ENCODE peak calls at places on chromosomes 11 and 22, in five cellular contexts. M is transverse colon, U is neuronal stem cell, K is Peyer's patch, N is right lobe of liver. A is an unnamed sample. For H3K36me3, the result is how much of the 10 kb centered on the place peaks cover.

GRCh38 chr22:26576026-26576680 is 13.8 kb downstream of the TPST2 start:
- DNase-seq in K (no peak), U (no peak), N (no peak), M (no peak), A (no peak)

GRCh38 chr11:3163241-3163981 is 1.7 kb downstream of the OSBPL5 start:
- DNase-seq in K (no peak), U (no peak), M (peak), N (no peak), A (no peak)

GRCh38 chr11:8247312-8247711 is 16.4 kb downstream of the LMO1 start:
- DNase-seq in M (peak), U (no peak), N (no peak), K (peak), A (no peak)

GRCh38 chr22:30636226-30637077 is 871 bp downstream of the SLC35E4 start:
- DNase-seq in U (no peak), K (peak), M (peak), N (no peak), A (no peak)

GRCh38 chr11:45216031-45216430 is 69.6 kb downstream of the PRDM11 start:
- DNase-seq in M (no peak), U (no peak), N (no peak), K (no peak), A (no peak)

GRCh38 chr22:43504068-43504467 is 92.3 kb downstream of the MPPED1 start:
- DNase-seq in M (no peak), U (no peak), N (no peak), K (no peak), A (no peak)

GRCh38 chr11:71397328-71397860 is 50.8 kb downstream of the DHCR7 start:
- DNase-seq in U (no peak), M (no peak), N (no peak), K (peak), A (no peak)

GRCh38 chr11:120034881-120035620 is 102.9 kb downstream of the TRIM29 start:
- DNase-seq in N (no peak), K (peak), M (no peak), U (no peak), A (no peak)

GRCh38 chr11:130471731-130472433 is 23.4 kb downstream of the ADAMTS15 start:
- DNase-seq in N (no peak), M (no peak), K (no peak), U (no peak), A (no peak)

GRCh38 chr22:24355574-24355973 is 71.8 kb upstream of the ADORA2A start:
- DNase-seq in K (no peak), M (no peak), U (no peak), N (no peak), A (no peak)
- H3K36me3 ChIP-seq in K (under half), M (under half), U (under half), N (under half), A (under half)

GRCh38 chr11:64753380-64754123 is 6.2 kb downstream of the PYGM start:
- DNase-seq in U (no peak), N (no peak), M (no peak), K (no peak), A (no peak)
- H3K36me3 ChIP-seq in U (under half), N (under half), M (under half), K (under half), A (under half)

DNA sequence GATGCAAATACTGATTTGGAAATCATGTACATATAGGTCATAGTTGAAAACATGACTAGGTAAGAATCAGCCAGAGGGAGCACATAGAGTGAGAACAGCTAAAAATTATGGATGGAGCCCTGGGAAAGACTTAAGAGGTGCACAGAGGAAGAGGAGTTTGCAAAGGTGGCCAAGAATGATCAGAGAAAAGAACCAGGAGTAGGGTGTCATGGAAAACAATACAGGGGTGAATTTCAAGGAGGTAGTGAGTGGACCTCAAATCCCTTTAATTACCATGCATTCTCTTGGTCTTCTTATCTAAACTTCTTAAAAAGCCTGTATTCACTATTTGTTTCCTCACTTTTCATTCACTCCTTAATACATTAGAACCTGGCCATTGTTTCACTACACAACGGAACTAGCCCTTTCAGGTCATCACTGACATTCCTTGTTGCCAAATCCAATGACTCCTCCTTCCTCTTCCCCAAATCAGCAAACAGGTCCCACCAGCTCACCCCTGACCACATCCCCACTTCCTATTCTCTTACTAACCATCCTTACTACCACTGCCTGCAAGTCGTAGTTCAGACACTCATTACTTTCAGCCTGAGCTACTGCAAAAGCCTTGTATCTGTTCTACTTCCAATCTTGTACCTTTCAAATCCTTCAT is 22.6 kb downstream of the BUD13 start:
- DNase-seq in U (no peak), M (no peak), K (no peak), N (no peak), A (no peak)
- H3K36me3 ChIP-seq in U (under half), M (under half), K (under half), N (under half), A (under half)

GRCh38 chr11:61325649-61326414 is 7.1 kb downstream of the DDB1 start:
- DNase-seq in U (no peak), K (no peak), N (no peak), M (no peak), A (no peak)
- H3K36me3 ChIP-seq in U (under half), K (under half), N (half or more), M (under half), A (under half)

GRCh38 chr11:94433049-94433448 is 31.8 kb upstream of the GPR83 start:
- DNase-seq in N (no peak), U (no peak), K (no peak), M (no peak), A (peak)
- H3K36me3 ChIP-seq in N (under half), U (under half), K (under half), M (under half), A (under half)

DNA sequence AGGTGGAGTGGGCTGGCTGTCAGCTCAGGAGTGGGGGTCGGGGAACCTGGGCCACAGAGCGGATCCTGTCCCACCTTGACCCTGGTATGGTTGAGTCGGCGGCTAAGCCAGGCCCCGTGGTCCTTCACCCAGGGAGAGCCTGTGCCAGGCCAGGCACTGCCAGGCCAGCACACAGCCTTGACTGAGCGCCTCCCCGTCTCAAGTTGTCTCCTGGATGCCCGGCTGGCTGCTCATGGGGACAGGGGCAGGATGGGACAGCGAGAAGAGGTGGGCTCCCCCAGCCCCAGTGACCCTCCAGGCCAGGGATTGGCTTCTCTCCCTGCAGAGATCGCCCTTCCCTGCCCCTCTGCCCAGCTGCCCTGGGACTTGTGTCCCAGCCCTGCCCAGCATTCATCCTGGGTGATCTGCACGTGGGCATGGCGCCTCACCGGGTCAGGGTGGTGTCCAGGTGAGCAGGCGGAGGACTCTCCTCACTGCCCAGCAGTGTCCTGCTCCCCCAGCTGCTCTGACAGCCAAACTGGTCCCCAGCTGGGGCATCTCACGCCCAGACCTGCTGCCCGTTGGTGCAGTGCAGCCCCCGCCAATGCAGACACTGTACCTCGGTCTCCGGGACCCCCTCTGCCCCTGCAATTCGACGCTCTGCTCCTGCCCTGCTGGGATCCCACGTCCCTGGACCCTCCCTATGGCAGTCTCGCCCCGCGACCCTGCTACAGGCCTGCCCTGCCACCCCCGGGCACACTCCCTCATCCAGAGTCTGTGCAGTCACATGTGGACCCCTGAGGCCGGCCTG is 28.8 kb upstream of the CCDC188 start:
- DNase-seq in U (no peak), N (no peak), M (no peak), K (no peak), A (no peak)
- H3K36me3 ChIP-seq in U (under half), N (under half), M (under half), K (under half), A (under half)

GRCh38 chr11:94838027-94838610 is 70.0 kb downstream of the AMOTL1 start:
- DNase-seq in M (no peak), K (no peak), N (no peak), U (no peak), A (no peak)

GRCh38 chr11:94837317-94837716 is 69.2 kb downstream of the AMOTL1 start:
- DNase-seq in N (no peak), U (no peak), K (no peak), M (no peak), A (no peak)

GRCh38 chr11:94834931-94835330 is 66.8 kb downstream of the AMOTL1 start:
- DNase-seq in N (no peak), K (no peak), M (no peak), U (no peak), A (no peak)

GRCh38 chr11:94832604-94833238 is 64.6 kb downstream of the AMOTL1 start:
- DNase-seq in N (peak), M (no peak), K (no peak), U (no peak), A (peak)

DNA sequence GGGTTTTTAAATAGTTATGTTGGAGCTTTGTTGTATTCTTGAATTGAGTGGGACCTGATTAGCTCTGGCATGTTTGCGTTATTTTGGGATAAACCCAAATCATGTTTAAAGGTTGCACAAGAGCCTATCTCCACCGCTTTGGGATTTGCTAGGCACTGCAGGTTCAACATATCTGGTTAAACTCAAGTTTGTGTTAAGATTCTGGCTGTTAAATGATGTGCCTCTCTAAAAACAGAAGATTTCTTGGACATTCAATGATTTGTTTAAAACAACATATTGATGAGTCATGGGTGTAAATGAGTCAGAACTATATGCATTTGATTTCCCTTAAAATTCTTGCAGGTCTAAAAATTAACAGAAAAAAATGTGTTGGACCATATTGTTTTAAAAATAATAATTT is 67.4 kb downstream of the AMOTL1 start:
- DNase-seq in N (no peak), M (no peak), K (no peak), U (no peak), A (no peak)
- H3K36me3 ChIP-seq in N (under half), M (under half), K (under half), U (under half), A (under half)

A was measured in hepatocyte.